ENCODE peak calls at places on chromosome 4, in nine cellular contexts. Y, K, I, S, X, V, D, J and T are unnamed samples.
A peak's percentile ranks its signal among the peaks of the same experiment; 100 is the strongest.

GRCh38 chr4:879730-880079 is 52.4 kb downstream of the GAK start:
- DNase-seq in Y (no peak), K (no peak), I (no peak), S (peak; percentile 53), X (no peak), V (peak; percentile 76), D (no peak), J (no peak), T (no peak)

GRCh38 chr4:156109943-156110925 is 156.6 kb upstream of the CTSO start:
- DNase-seq in Y (no peak), K (no peak), I (peak; percentile 34), S (no peak), X (peak; percentile 77), V (no peak), D (no peak), J (no peak), T (no peak)

GRCh38 chr4:84855774-84856173 is 110.7 kb downstream of the WDFY3 start:
- DNase-seq in Y (peak; percentile 79), K (no peak), I (no peak), S (no peak), X (no peak), V (no peak), D (no peak), J (no peak), T (no peak)

GRCh38 chr4:16659120-16659519 is 239.3 kb downstream of the LDB2 start:
- DNase-seq in Y (no peak), K (no peak), I (no peak), S (no peak), X (no peak), V (no peak), D (no peak), J (no peak), T (no peak)

GRCh38 chr4:89142691-89143669 is 31.6 kb downstream of the TIGD2 start:
- DNase-seq in Y (peak; percentile 12), K (no peak), I (no peak), S (no peak), X (no peak), V (no peak), D (no peak), J (no peak), T (no peak)

GRCh38 chr4:2954358-2955185 is 8.6 kb downstream of the NOP14 start:
- DNase-seq in Y (peak; percentile 46), K (peak; percentile 43), I (no peak), S (no peak), X (no peak), V (peak; percentile 89), D (no peak), J (no peak), T (no peak)

GRCh38 chr4:55498051-55498450 is 48.7 kb downstream of the CLOCK start:
- DNase-seq in Y (no peak), K (no peak), I (no peak), S (no peak), X (no peak), V (no peak), D (no peak), J (no peak), T (no peak)

GRCh38 chr4:151329217-151330007 is 4.0 kb upstream of the SH3D19 start:
- DNase-seq in Y (no peak), K (no peak), I (no peak), S (no peak), X (no peak), V (no peak), D (no peak), J (no peak), T (no peak)

GRCh38 chr4:3822230-3822947 is 56.2 kb downstream of the ADRA2C start:
- DNase-seq in Y (peak; percentile 3), K (no peak), I (no peak), S (no peak), X (no peak), V (no peak), D (no peak), J (peak; percentile 26), T (no peak)

GRCh38 chr4:22356996-22357596 is 158.8 kb downstream of the ADGRA3 start:
- DNase-seq in Y (peak; percentile 45), K (no peak), I (peak; percentile 4), S (no peak), X (no peak), V (no peak), D (no peak), J (no peak), T (no peak)

GRCh38 chr4:18051281-18051680 is 29.7 kb upstream of the LCORL start:
- DNase-seq in Y (no peak), K (no peak), I (no peak), S (no peak), X (no peak), V (no peak), D (no peak), J (no peak), T (no peak)

GRCh38 chr4:140141196-140141845 is 12.7 kb downstream of the MAML3 start:
- DNase-seq in Y (peak; percentile 89), K (no peak), I (no peak), S (no peak), X (no peak), V (no peak), D (no peak), J (no peak), T (no peak)

GRCh38 chr4:15395342-15395741 is 32.5 kb upstream of the C1QTNF7 start:
- DNase-seq in Y (no peak), K (no peak), I (no peak), S (no peak), X (no peak), V (no peak), D (no peak), J (no peak), T (no peak)

GRCh38 chr4:140633154-140633553 is 64.4 kb upstream of the UCP1 start:
- DNase-seq in Y (no peak), K (no peak), I (no peak), S (no peak), X (no peak), V (no peak), D (no peak), J (no peak), T (no peak)

GRCh38 chr4:37976991-37977470 is 16.8 kb downstream of the PTTG2 start:
- DNase-seq in Y (peak; percentile 87), K (peak; percentile 74), I (peak; percentile 69), S (peak; percentile 80), X (peak; percentile 91), V (peak; percentile 85), D (peak; percentile 68), J (peak; percentile 92), T (peak; percentile 81)

GRCh38 chr4:170978990-170979389 is 834.2 kb upstream of the GALNTL6 start:
- DNase-seq in Y (no peak), K (no peak), I (no peak), S (no peak), X (no peak), V (no peak), D (no peak), J (no peak), T (no peak)

GRCh38 chr4:39046243-39046642 is 14.0 kb upstream of the TMEM156 start:
- DNase-seq in Y (no peak), K (peak; percentile 21), I (no peak), S (no peak), X (no peak), V (no peak), D (no peak), J (peak; percentile 58), T (no peak)

GRCh38 chr4:81769244-81769643 is 297.5 kb upstream of the RASGEF1B start:
- DNase-seq in Y (no peak), K (no peak), I (no peak), S (no peak), X (no peak), V (no peak), D (no peak), J (no peak), T (no peak)

GRCh38 chr4:148814030-148814429 is 371.8 kb upstream of the NR3C2 start:
- DNase-seq in Y (no peak), K (no peak), I (no peak), S (no peak), X (no peak), V (no peak), D (no peak), J (no peak), T (no peak)

GRCh38 chr4:143178923-143179322 is 5.8 kb upstream of the USP38 start:
- DNase-seq in Y (no peak), K (no peak), I (no peak), S (no peak), X (no peak), V (no peak), D (no peak), J (no peak), T (no peak)

GRCh38 chr4:73816814-73817213 is 19.7 kb upstream of the CXCL6 start:
- DNase-seq in Y (no peak), K (no peak), I (no peak), S (no peak), X (no peak), V (no peak), D (no peak), J (no peak), T (no peak)

GRCh38 chr4:182400754-182401153 is 157.6 kb downstream of the TENM3 start:
- DNase-seq in Y (no peak), K (no peak), I (no peak), S (no peak), X (no peak), V (no peak), D (no peak), J (no peak), T (no peak)

GRCh38 chr4:95510145-95510544 is 38.6 kb downstream of the UNC5C start:
- DNase-seq in Y (peak; percentile 11), K (no peak), I (no peak), S (no peak), X (no peak), V (no peak), D (no peak), J (no peak), T (no peak)

GRCh38 chr4:104897297-104897645 is 249.4 kb upstream of the TET2 start:
- DNase-seq in Y (no peak), K (no peak), I (no peak), S (no peak), X (no peak), V (no peak), D (no peak), J (no peak), T (no peak)

GRCh38 chr4:185112104-185112503 is 31.0 kb upstream of the SLC25A4 start:
- DNase-seq in Y (no peak), K (no peak), I (no peak), S (no peak), X (no peak), V (no peak), D (no peak), J (no peak), T (peak; percentile 13)

GRCh38 chr4:155529761-155530160 is 136.9 kb upstream of the GUCY1A1 start:
- DNase-seq in Y (no peak), K (no peak), I (no peak), S (no peak), X (no peak), V (no peak), D (no peak), J (no peak), T (no peak)

GRCh38 chr4:71009091-71009490 is 15.6 kb downstream of the DCK start:
- DNase-seq in Y (no peak), K (no peak), I (no peak), S (no peak), X (no peak), V (no peak), D (no peak), J (no peak), T (no peak)

GRCh38 chr4:142095886-142096605 is 459.7 kb downstream of the IL15 start:
- DNase-seq in Y (peak; percentile 89), K (no peak), I (no peak), S (no peak), X (peak; percentile 75), V (no peak), D (no peak), J (peak; percentile 50), T (no peak)

GRCh38 chr4:74449571-74450297 is 4.8 kb downstream of the AREG start:
- DNase-seq in Y (no peak), K (no peak), I (no peak), S (no peak), X (no peak), V (no peak), D (no peak), J (no peak), T (no peak)

GRCh38 chr4:149029056-149029651 is 586.9 kb upstream of the NR3C2 start:
- DNase-seq in Y (no peak), K (no peak), I (no peak), S (no peak), X (no peak), V (no peak), D (no peak), J (no peak), T (no peak)

GRCh38 chr4:117987464-117987863 is 46.8 kb upstream of the NDST3 start:
- DNase-seq in Y (no peak), K (no peak), I (no peak), S (no peak), X (no peak), V (no peak), D (no peak), J (no peak), T (no peak)